ENCODE peak calls at places on chromosomes 4 and X, in ten cellular contexts. P is activated T-helper 1 cell treated with Interleukin-2 at 50 U/mL for 16 hours, N is T-helper 2 cell, R is activated gamma-delta T cell treated with Interleukin-2 at 50 U/mL for 16 hours, U is sigmoid colon, H is GM12865, D is lung microvascular endothelial cell, L is pancreas, V is islet precursor cell, C is LoVo. Y is an unnamed sample.

GRCh38 chr4:46196086-46196485 is 72.2 kb upstream of the GABRG1 start:
- DNase-seq in V (no peak), R (no peak), P (no peak), U (no peak), D (no peak), C (no peak), N (no peak), H (no peak), L (no peak), Y (no peak)

GRCh38 chrX:23803931-23804381 is 21.0 kb downstream of the SAT1 start:
- DNase-seq in L (peak), H (no peak), U (peak), D (peak), C (peak), N (no peak), P (no peak), V (peak), R (no peak), Y (no peak)

GRCh38 chr4:107278791-107279481 is 242.8 kb upstream of the DKK2 start:
- DNase-seq in L (no peak), D (no peak), H (no peak), N (no peak), R (no peak), P (no peak), U (no peak), V (no peak), C (no peak), Y (no peak)

GRCh38 chrX:70313503-70313902 is 23.6 kb downstream of the KIF4A start:
- DNase-seq in V (no peak), U (no peak), C (no peak), N (no peak), H (no peak), P (no peak), D (no peak), R (no peak), L (no peak), Y (no peak)

GRCh38 chr4:154642361-154642760 is 29.9 kb upstream of the FGG start:
- DNase-seq in D (no peak), U (no peak), H (no peak), C (no peak), V (no peak), N (no peak), L (no peak), P (no peak), R (no peak), Y (no peak)

GRCh38 chrX:66163849-66164401 is at the start of gene HEPH:
- DNase-seq in P (no peak), H (peak), L (no peak), V (peak), C (peak), D (no peak), N (no peak), U (no peak), R (no peak), Y (no peak)

GRCh38 chrX:21838937-21839333 is 482 bp upstream of the MBTPS2 start:
- DNase-seq in V (no peak), N (no peak), H (peak), D (peak), U (no peak), L (no peak), P (no peak), R (no peak), C (peak), Y (no peak)

GRCh38 chrX:132622130-132622529 is 133.3 kb upstream of the MBNL3 start:
- DNase-seq in L (no peak), R (no peak), N (peak), C (peak), H (no peak), D (no peak), P (no peak), U (no peak), V (peak), Y (no peak)

GRCh38 chr4:47692691-47693090 is 145.2 kb downstream of the CORIN start:
- DNase-seq in R (no peak), H (no peak), L (no peak), U (no peak), P (no peak), V (no peak), D (no peak), C (no peak), N (no peak), Y (no peak)

GRCh38 chr4:185379326-185380295 is 16.1 kb downstream of the LRP2BP start:
- DNase-seq in H (no peak), L (peak), N (no peak), R (no peak), C (no peak), P (no peak), U (no peak), V (no peak), D (no peak), Y (no peak)

GRCh38 chr4:150462743-150463142 is 119.2 kb upstream of the MAB21L2 start:
- DNase-seq in U (no peak), D (no peak), P (no peak), V (no peak), C (no peak), L (no peak), N (no peak), H (no peak), R (no peak), Y (no peak)

GRCh38 chr4:30821891-30822612 is 101.9 kb downstream of the PCDH7 start:
- DNase-seq in H (no peak), V (peak), C (no peak), U (no peak), N (no peak), L (no peak), D (no peak), R (no peak), P (no peak), Y (no peak)

GRCh38 chr4:77818077-77818666 is 996 bp downstream of the CNOT6L start:
- DNase-seq in N (peak), V (peak), D (peak), R (peak), L (peak), H (peak), U (peak), P (peak), C (peak), Y (peak)

GRCh38 chr4:156169011-156169410 is 215.3 kb upstream of the CTSO start:
- DNase-seq in N (no peak), L (no peak), V (peak), D (peak), C (peak), R (no peak), H (peak), U (peak), P (no peak), Y (no peak)

GRCh38 chr4:42600578-42600977 is 56.3 kb downstream of the ATP8A1 start:
- DNase-seq in L (no peak), C (no peak), H (peak), U (no peak), N (no peak), D (no peak), V (no peak), R (no peak), P (no peak), Y (no peak)

GRCh38 chr4:168739851-168740250 is 243.0 kb downstream of the PALLD start:
- DNase-seq in C (no peak), L (no peak), D (peak), N (no peak), U (no peak), V (no peak), H (no peak), R (no peak), P (no peak), Y (no peak)

Y was measured in effector memory CD4-positive, alpha-beta T cell.